ENCODE peak calls at places on chromosomes 5 and 9, in six cellular contexts. One of them, this sample, is unnamed.
A peak's percentile ranks its signal among the peaks of the same experiment; 100 is the strongest.

GRCh38 chr5:54651482-54652076 is 134.0 kb downstream of the SNX18 start:
- DNase-seq in body of pancreas: peak; percentile 85
- DNase-seq in WTC11: no peak
- DNase-seq in astrocyte of the spinal cord: peak; percentile 50
- DNase-seq in cardiac fibroblast: peak; percentile 84
- DNase-seq in heart left ventricle: peak; percentile 85
- DNase-seq in this sample: no peak

GRCh38 chr5:50856720-50857119 is 190.3 kb downstream of the PARP8 start:
- DNase-seq in body of pancreas: no peak
- DNase-seq in WTC11: no peak
- DNase-seq in astrocyte of the spinal cord: no peak
- DNase-seq in cardiac fibroblast: no peak
- DNase-seq in heart left ventricle: no peak
- DNase-seq in this sample: no peak

GRCh38 chr5:139577689-139578347 is 16.7 kb downstream of the UBE2D2 start:
- DNase-seq in body of pancreas: no peak
- DNase-seq in WTC11: no peak
- DNase-seq in astrocyte of the spinal cord: no peak
- DNase-seq in cardiac fibroblast: no peak
- DNase-seq in heart left ventricle: no peak
- DNase-seq in this sample: no peak

GRCh38 chr9:134294228-134295071 is 31.8 kb upstream of the RXRA start:
- DNase-seq in body of pancreas: no peak
- DNase-seq in WTC11: peak; percentile 30
- DNase-seq in astrocyte of the spinal cord: no peak
- DNase-seq in cardiac fibroblast: no peak
- DNase-seq in heart left ventricle: peak; percentile 78
- DNase-seq in this sample: no peak

GRCh38 chr9:27865031-27865438 is 291.8 kb upstream of the C9orf72 start:
- DNase-seq in body of pancreas: no peak
- DNase-seq in WTC11: no peak
- DNase-seq in astrocyte of the spinal cord: peak; percentile 47
- DNase-seq in cardiac fibroblast: peak; percentile 20
- DNase-seq in heart left ventricle: no peak
- DNase-seq in this sample: no peak

GRCh38 chr5:19369048-19369447 is 619.0 kb downstream of the CDH18 start:
- DNase-seq in body of pancreas: no peak
- DNase-seq in WTC11: no peak
- DNase-seq in astrocyte of the spinal cord: no peak
- DNase-seq in cardiac fibroblast: no peak
- DNase-seq in heart left ventricle: no peak
- DNase-seq in this sample: no peak

GRCh38 chr9:34549407-34549732 is 26.6 kb upstream of the ENHO start:
- DNase-seq in body of pancreas: no peak
- DNase-seq in WTC11: no peak
- DNase-seq in astrocyte of the spinal cord: no peak
- DNase-seq in cardiac fibroblast: no peak
- DNase-seq in heart left ventricle: no peak
- DNase-seq in this sample: no peak

GRCh38 chr5:28286566-28286965 is 1248.2 kb upstream of the CDH9 start:
- DNase-seq in body of pancreas: no peak
- DNase-seq in WTC11: no peak
- DNase-seq in astrocyte of the spinal cord: no peak
- DNase-seq in cardiac fibroblast: no peak
- DNase-seq in heart left ventricle: no peak
- DNase-seq in this sample: no peak

GRCh38 chr5:168317521-168318147 is 26.2 kb downstream of the WWC1 start:
- DNase-seq in body of pancreas: peak; percentile 58
- DNase-seq in WTC11: no peak
- DNase-seq in astrocyte of the spinal cord: peak; percentile 91
- DNase-seq in cardiac fibroblast: peak; percentile 95
- DNase-seq in heart left ventricle: no peak
- DNase-seq in this sample: no peak

GRCh38 chr9:133162802-133163558 is 734 bp downstream of the GBGT1 start:
- DNase-seq in body of pancreas: no peak
- DNase-seq in WTC11: peak; percentile 34
- DNase-seq in astrocyte of the spinal cord: no peak
- DNase-seq in cardiac fibroblast: no peak
- DNase-seq in heart left ventricle: peak; percentile 70
- DNase-seq in this sample: no peak

GRCh38 chr5:157842787-157843186 is 16.2 kb downstream of the CLINT1 start:
- DNase-seq in body of pancreas: no peak
- DNase-seq in WTC11: no peak
- DNase-seq in astrocyte of the spinal cord: no peak
- DNase-seq in cardiac fibroblast: no peak
- DNase-seq in heart left ventricle: no peak
- DNase-seq in this sample: no peak

GRCh38 chr5:115109388-115109787 is 60.3 kb downstream of the TRIM36 start:
- DNase-seq in body of pancreas: no peak
- DNase-seq in WTC11: no peak
- DNase-seq in astrocyte of the spinal cord: no peak
- DNase-seq in cardiac fibroblast: no peak
- DNase-seq in heart left ventricle: no peak
- DNase-seq in this sample: no peak

GRCh38 chr5:115109840-115110239 is 59.9 kb downstream of the TRIM36 start:
- DNase-seq in body of pancreas: no peak
- DNase-seq in WTC11: no peak
- DNase-seq in astrocyte of the spinal cord: no peak
- DNase-seq in cardiac fibroblast: no peak
- DNase-seq in heart left ventricle: no peak
- DNase-seq in this sample: no peak
- TF ChIP-seq CTCF in body of pancreas: no peak
- TF ChIP-seq CTCF in WTC11: no peak
- TF ChIP-seq CTCF in astrocyte of the spinal cord: no peak
- TF ChIP-seq CTCF in cardiac fibroblast: no peak
- TF ChIP-seq CTCF in heart left ventricle: no peak
- TF ChIP-seq CTCF in this sample: no peak

GRCh38 chr9:36991516-36992134 is 42.4 kb downstream of the PAX5 start:
- DNase-seq in body of pancreas: no peak
- DNase-seq in WTC11: peak; percentile 84
- DNase-seq in astrocyte of the spinal cord: peak; percentile 5
- DNase-seq in cardiac fibroblast: peak; percentile 10
- DNase-seq in heart left ventricle: no peak
- DNase-seq in this sample: no peak
- TF ChIP-seq CTCF in body of pancreas: no peak
- TF ChIP-seq CTCF in WTC11: peak; percentile 87
- TF ChIP-seq CTCF in astrocyte of the spinal cord: peak; percentile 64
- TF ChIP-seq CTCF in cardiac fibroblast: peak; percentile 78
- TF ChIP-seq CTCF in heart left ventricle: no peak
- TF ChIP-seq CTCF in this sample: peak; percentile 73

GRCh38 chr5:116942622-116943021 is 368.0 kb upstream of the SEMA6A start:
- DNase-seq in body of pancreas: no peak
- DNase-seq in WTC11: no peak
- DNase-seq in astrocyte of the spinal cord: peak; percentile 1
- DNase-seq in cardiac fibroblast: no peak
- DNase-seq in heart left ventricle: no peak
- DNase-seq in this sample: no peak
- TF ChIP-seq CTCF in body of pancreas: no peak
- TF ChIP-seq CTCF in WTC11: no peak
- TF ChIP-seq CTCF in astrocyte of the spinal cord: no peak
- TF ChIP-seq CTCF in cardiac fibroblast: no peak
- TF ChIP-seq CTCF in heart left ventricle: no peak
- TF ChIP-seq CTCF in this sample: no peak

DNA sequence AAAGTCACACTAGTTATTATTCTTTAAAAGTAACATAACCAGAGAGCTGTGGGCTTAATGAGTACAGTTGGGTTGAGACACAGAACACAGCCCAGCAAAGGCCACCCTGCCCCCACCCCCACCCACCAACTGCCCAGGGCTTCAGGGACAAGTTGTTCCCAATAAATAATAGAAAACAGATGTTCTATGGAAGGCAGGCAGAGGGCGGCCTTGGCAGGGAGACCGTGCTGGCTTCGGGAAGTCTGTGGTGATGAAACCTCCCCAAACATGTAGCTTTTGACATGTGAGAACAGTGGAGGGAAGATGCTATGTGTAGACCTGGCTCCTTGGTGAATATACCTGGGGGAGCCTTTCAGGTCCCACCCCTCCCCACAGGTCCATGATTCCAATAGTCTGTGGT is 10.0 kb downstream of the TRAF1 start:
- DNase-seq in body of pancreas: peak; percentile 43
- DNase-seq in WTC11: no peak
- DNase-seq in astrocyte of the spinal cord: peak; percentile 73
- DNase-seq in cardiac fibroblast: peak; percentile 89
- DNase-seq in heart left ventricle: no peak
- DNase-seq in this sample: no peak
- TF ChIP-seq CTCF in body of pancreas: no peak
- TF ChIP-seq CTCF in WTC11: no peak
- TF ChIP-seq CTCF in astrocyte of the spinal cord: peak; percentile 15
- TF ChIP-seq CTCF in cardiac fibroblast: peak; percentile 12
- TF ChIP-seq CTCF in heart left ventricle: no peak
- TF ChIP-seq CTCF in this sample: no peak

GRCh38 chr9:70392189-70392588 is 22.3 kb downstream of the KLF9 start:
- DNase-seq in body of pancreas: no peak
- DNase-seq in WTC11: no peak
- DNase-seq in astrocyte of the spinal cord: no peak
- DNase-seq in cardiac fibroblast: no peak
- DNase-seq in heart left ventricle: no peak
- DNase-seq in this sample: no peak
- TF ChIP-seq CTCF in body of pancreas: peak; percentile 25
- TF ChIP-seq CTCF in WTC11: no peak
- TF ChIP-seq CTCF in astrocyte of the spinal cord: peak; percentile 31
- TF ChIP-seq CTCF in cardiac fibroblast: peak; percentile 24
- TF ChIP-seq CTCF in heart left ventricle: no peak
- TF ChIP-seq CTCF in this sample: peak; percentile 20

This sample was measured in type B pancreatic cell.